ENCODE peak calls at places on chromosomes 4 and X, in nine cellular contexts. X is tibial artery, O is psoas muscle, I is fibroblast of lung, C is endothelial cell, U is thyroid gland, J is ascending aorta, G is chondrocyte, P is brain microvascular endothelial cell. V is an unnamed sample.

GRCh38 chrX:110733166-110733565 is 62.5 kb downstream of the CHRDL1 start:
- DNase-seq in I (peak), G (no peak), X (no peak), P (no peak), O (no peak), U (no peak), J (no peak), C (no peak), V (no peak)

GRCh38 chr4:30443289-30443688 is 276.9 kb upstream of the PCDH7 start:
- DNase-seq in X (no peak), U (no peak), G (no peak), O (no peak), I (no peak), J (no peak), P (no peak), C (no peak), V (no peak)

GRCh38 chr4:40514409-40515025 is 115.1 kb downstream of the RBM47 start:
- DNase-seq in X (no peak), U (peak), I (no peak), P (no peak), C (no peak), J (no peak), G (no peak), O (no peak), V (no peak)

GRCh38 chrX:45803383-45803921 is 602.8 kb upstream of the DIPK2B start:
- DNase-seq in X (no peak), C (no peak), J (no peak), P (peak), I (peak), O (no peak), U (no peak), G (no peak), V (peak)

GRCh38 chr4:166197166-166197565 is 324.1 kb downstream of the TLL1 start:
- DNase-seq in O (no peak), U (no peak), G (no peak), P (no peak), I (peak), X (no peak), C (no peak), J (no peak), V (no peak)

GRCh38 chr4:61445374-61446063 is 245.4 kb downstream of the ADGRL3 start:
- DNase-seq in I (no peak), O (no peak), P (no peak), G (no peak), C (no peak), J (no peak), U (no peak), X (no peak), V (no peak)

GRCh38 chr4:103012085-103012484 is 7.4 kb downstream of the SLC9B1 start:
- DNase-seq in G (no peak), O (no peak), U (no peak), J (no peak), X (no peak), I (peak), P (no peak), C (no peak), V (no peak)

GRCh38 chr4:7199129-7199725 is 6.9 kb downstream of the SORCS2 start:
- DNase-seq in O (no peak), P (no peak), U (no peak), X (peak), C (no peak), I (no peak), J (peak), G (no peak), V (no peak)

GRCh38 chrX:63922221-63922620 is 137.2 kb upstream of the ARHGEF9 start:
- DNase-seq in U (no peak), X (no peak), G (no peak), P (peak), C (no peak), I (peak), J (no peak), O (no peak), V (no peak)

GRCh38 chrX:17637235-17637634 is 100.1 kb upstream of the SCML1 start:
- DNase-seq in J (no peak), P (no peak), G (peak), U (no peak), I (no peak), O (no peak), C (no peak), X (no peak), V (no peak)

GRCh38 chr4:147960971-147961370 is 229.1 kb downstream of the ARHGAP10 start:
- DNase-seq in P (no peak), J (no peak), G (no peak), U (no peak), O (no peak), C (no peak), I (no peak), X (no peak), V (no peak)

GRCh38 chr4:166415749-166416148 is 542.7 kb downstream of the TLL1 start:
- DNase-seq in J (no peak), O (no peak), X (no peak), P (no peak), G (no peak), I (no peak), C (no peak), U (no peak), V (no peak)

GRCh38 chr4:174873931-174874330 is 44.2 kb upstream of the ADAM29 start:
- DNase-seq in I (no peak), P (peak), U (no peak), C (no peak), J (no peak), G (no peak), O (no peak), X (no peak), V (peak)

GRCh38 chrX:73922856-73923429 is 359.9 kb downstream of the CHIC1 start:
- DNase-seq in P (no peak), X (no peak), C (no peak), U (no peak), J (no peak), O (no peak), I (peak), G (no peak), V (no peak)

GRCh38 chr4:150986085-150986484 is 29.0 kb downstream of the LRBA start:
- DNase-seq in X (no peak), G (no peak), C (no peak), I (no peak), J (no peak), U (no peak), O (no peak), P (no peak), V (peak)

GRCh38 chr4:74006009-74006476 is 7.6 kb upstream of the CXCL5 start:
- DNase-seq in G (no peak), X (no peak), J (no peak), P (no peak), U (no peak), I (peak), O (no peak), C (no peak), V (no peak)

GRCh38 chr4:36111180-36111579 is 133.1 kb downstream of the ARAP2 start:
- DNase-seq in J (no peak), I (peak), P (no peak), U (no peak), G (no peak), O (no peak), X (no peak), C (no peak), V (no peak)

GRCh38 chrX:55907968-55908607 is 190.5 kb downstream of the RRAGB start:
- DNase-seq in U (peak), J (peak), G (no peak), X (peak), O (peak), P (peak), C (peak), I (peak), V (peak)

GRCh38 chrX:52355108-52355507 is 13.7 kb upstream of the XAGE2 start:
- DNase-seq in J (no peak), U (no peak), P (no peak), X (no peak), G (no peak), I (no peak), C (no peak), O (no peak), V (no peak)

GRCh38 chr4:103634236-103634635 is 85.5 kb downstream of the TACR3 start:
- DNase-seq in U (no peak), C (no peak), O (no peak), G (no peak), P (no peak), I (no peak), J (no peak), X (no peak), V (no peak)

GRCh38 chr4:130393246-130394041 is 1297.5 kb downstream of the C4orf33 start:
- DNase-seq in I (peak), P (peak), G (no peak), U (no peak), O (no peak), X (no peak), J (no peak), C (no peak), V (no peak)

GRCh38 chr4:185847352-185848078 is 35.5 kb upstream of the SORBS2 start:
- DNase-seq in C (no peak), U (no peak), G (no peak), X (no peak), J (no peak), I (peak), O (no peak), P (peak), V (no peak)

GRCh38 chrX:39893417-39894338 is 204.1 kb downstream of the BCOR start:
- DNase-seq in I (no peak), J (no peak), P (no peak), O (no peak), C (no peak), U (no peak), G (no peak), X (no peak), V (no peak)

GRCh38 chr4:11497212-11497806 is 68.6 kb upstream of the HS3ST1 start:
- DNase-seq in G (no peak), J (no peak), U (no peak), I (no peak), C (no peak), X (no peak), P (no peak), O (no peak), V (no peak)

DNA sequence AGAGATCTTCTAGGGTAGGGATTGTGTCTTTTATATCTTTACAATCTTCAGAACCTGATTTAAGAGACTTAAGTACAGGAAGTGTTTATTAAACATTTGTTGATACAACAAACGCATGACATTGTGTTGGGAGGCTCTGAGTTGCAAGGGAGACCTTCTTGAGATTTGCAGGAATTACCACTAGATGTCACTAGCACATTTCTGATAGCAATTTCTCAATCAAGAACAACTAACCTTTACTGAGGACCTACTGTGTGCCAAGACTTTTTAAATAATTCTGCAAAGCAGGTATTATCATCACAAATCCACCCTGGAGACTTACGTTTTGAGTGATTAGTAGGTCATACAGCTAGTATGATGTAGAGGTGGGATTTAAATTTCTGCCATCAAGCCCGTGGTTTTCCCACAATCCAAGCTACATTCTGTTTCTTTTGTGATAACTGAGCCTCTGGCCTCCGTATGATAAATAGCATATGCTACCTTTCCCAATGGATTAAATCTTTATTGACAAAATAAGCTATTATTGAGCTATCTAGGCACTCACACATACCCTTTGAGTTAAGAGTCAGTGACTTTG is 986.0 kb downstream of the CCSER1 start:
- DNase-seq in I (peak), U (no peak), O (no peak), G (no peak), C (no peak), J (no peak), P (peak), X (no peak), V (no peak)
- TF ChIP-seq CTCF in I (peak), U (no peak), O (peak), G (peak), C (peak), J (peak), P (peak), X (no peak), V (peak)

GRCh38 chr4:46977245-46977644 is 16.1 kb downstream of the GABRA4 start:
- DNase-seq in C (no peak), O (no peak), J (no peak), P (no peak), U (no peak), X (no peak), G (no peak), I (no peak), V (no peak)
- TF ChIP-seq CTCF in C (no peak), O (no peak), J (no peak), P (no peak), U (no peak), X (no peak), G (no peak), I (no peak), V (no peak)

DNA sequence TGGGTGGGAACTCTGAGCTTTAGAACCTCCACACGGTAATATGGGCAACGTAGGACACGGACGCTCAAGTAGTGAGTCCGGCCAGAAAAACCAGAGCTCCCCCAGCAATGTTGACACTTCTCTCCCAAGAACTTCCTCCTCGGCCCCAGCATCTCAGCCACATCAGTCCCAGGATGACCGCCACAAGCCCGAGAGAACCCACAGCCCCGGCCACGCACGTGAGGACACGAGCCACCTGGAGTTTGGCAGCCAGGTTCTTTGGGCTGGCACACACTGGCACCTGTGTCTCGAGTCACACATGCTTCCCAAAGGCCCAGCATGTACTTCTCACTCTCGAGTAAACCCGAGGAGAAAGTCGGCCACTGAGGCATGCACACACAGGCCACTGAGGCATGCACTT is 16.3 kb downstream of the CLDN34 start:
- DNase-seq in X (no peak), O (no peak), G (no peak), P (no peak), J (no peak), U (no peak), I (no peak), C (no peak), V (no peak)
- TF ChIP-seq CTCF in X (no peak), O (no peak), G (no peak), P (no peak), J (no peak), U (no peak), I (no peak), C (no peak), V (no peak)

GRCh38 chrX:130058667-130059066 is 51.6 kb downstream of the ELF4 start:
- DNase-seq in X (no peak), J (no peak), I (no peak), C (no peak), P (no peak), G (no peak), O (no peak), U (no peak), V (no peak)

GRCh38 chrX:130057209-130057608 is 53.1 kb downstream of the ELF4 start:
- DNase-seq in J (no peak), U (no peak), X (no peak), O (no peak), C (peak), I (no peak), G (no peak), P (no peak), V (no peak)

GRCh38 chrX:130053236-130053635 is 57.1 kb downstream of the ELF4 start:
- DNase-seq in I (no peak), G (no peak), O (no peak), C (no peak), P (no peak), X (no peak), U (no peak), J (no peak), V (no peak)

GRCh38 chrX:130055103-130055502 is 55.2 kb downstream of the ELF4 start:
- DNase-seq in U (no peak), J (peak), C (no peak), I (peak), X (peak), P (peak), G (no peak), O (peak), V (no peak)

DNA sequence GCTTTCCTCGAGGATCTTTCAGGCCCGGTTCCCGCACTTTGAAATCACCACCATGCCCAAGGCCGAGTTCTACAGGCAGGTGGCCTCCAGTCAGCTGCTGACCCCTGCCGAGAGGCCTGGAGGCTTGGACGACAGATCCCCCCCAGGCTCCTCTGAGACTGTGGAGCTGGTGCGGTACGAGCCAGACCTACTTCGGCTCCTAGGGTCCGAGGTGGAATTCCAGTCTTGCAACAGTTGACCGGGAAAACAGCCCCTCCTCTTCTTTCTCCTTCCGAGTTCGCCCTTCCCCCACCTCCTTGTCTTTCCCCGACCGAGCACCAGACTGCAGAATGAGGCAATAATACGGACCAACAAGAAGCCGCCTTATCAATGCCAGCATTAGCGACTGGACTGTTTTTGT is 54.4 kb downstream of the ELF4 start:
- DNase-seq in P (no peak), U (no peak), O (no peak), G (no peak), X (no peak), C (no peak), I (no peak), J (no peak), V (no peak)
- TF ChIP-seq CTCF in P (no peak), U (no peak), O (no peak), G (no peak), X (no peak), C (no peak), I (no peak), J (no peak), V (no peak)

GRCh38 chr4:101347557-101348366 is 436 bp upstream of the PPP3CA start:
- DNase-seq in C (peak), I (peak), X (peak), J (peak), U (peak), G (peak), O (peak), P (peak), V (peak)
- TF ChIP-seq CTCF in C (no peak), I (no peak), X (peak), J (no peak), U (no peak), G (no peak), O (no peak), P (no peak), V (no peak)

DNA sequence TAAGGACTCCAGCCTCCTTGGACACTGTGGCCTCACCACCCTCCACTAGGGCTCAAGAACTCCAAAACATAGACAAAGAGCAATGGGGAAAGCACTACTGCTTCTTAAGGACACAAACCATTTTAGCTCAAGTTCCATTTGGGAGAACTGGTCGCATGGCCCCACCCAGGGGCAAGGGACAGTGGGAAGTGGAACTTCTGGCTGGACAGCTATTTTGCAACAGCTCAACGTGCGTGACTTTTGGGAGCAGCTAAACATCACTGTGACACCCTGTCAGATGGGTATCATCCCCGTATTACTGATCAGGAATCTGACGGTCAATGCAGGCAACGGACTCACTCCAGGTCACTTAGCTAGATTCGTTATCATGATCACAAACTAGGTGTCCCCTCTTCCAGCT is 9.0 kb upstream of the GLOD5 start:
- DNase-seq in C (no peak), U (no peak), O (no peak), X (no peak), P (no peak), G (no peak), I (no peak), J (no peak), V (no peak)
- TF ChIP-seq CTCF in C (no peak), U (no peak), O (no peak), X (no peak), P (no peak), G (no peak), I (no peak), J (no peak), V (no peak)

GRCh38 chr4:38935391-38936073 is 67.9 kb downstream of the FAM114A1 start:
- DNase-seq in G (no peak), J (no peak), X (no peak), I (no peak), O (no peak), U (no peak), C (no peak), P (no peak), V (no peak)
- TF ChIP-seq CTCF in G (no peak), J (no peak), X (no peak), I (no peak), O (no peak), U (no peak), C (no peak), P (no peak), V (no peak)

DNA sequence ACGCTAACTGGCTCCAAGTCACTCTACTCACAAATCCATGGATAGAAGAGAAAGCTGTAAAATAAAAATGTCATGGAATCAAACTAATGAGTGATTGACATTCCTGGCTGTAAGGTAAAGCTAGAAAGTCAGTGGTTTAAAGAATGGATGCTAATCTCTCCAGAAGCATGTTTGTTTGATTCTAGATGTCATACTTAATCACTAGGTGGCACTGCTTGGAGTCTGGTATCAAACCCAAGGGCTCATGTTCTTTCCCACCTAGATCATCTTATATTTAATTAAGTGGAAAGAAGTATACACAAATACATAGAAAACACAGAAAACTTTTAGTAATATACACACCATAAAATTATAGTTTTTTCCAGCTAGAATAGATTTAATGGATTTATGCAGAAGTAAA is 2666.6 kb downstream of the PCDH7 start:
- DNase-seq in I (no peak), J (no peak), X (no peak), O (no peak), G (no peak), U (no peak), P (no peak), C (no peak), V (no peak)
- TF ChIP-seq CTCF in I (peak), J (no peak), X (no peak), O (no peak), G (peak), U (no peak), P (peak), C (no peak), V (no peak)

DNA sequence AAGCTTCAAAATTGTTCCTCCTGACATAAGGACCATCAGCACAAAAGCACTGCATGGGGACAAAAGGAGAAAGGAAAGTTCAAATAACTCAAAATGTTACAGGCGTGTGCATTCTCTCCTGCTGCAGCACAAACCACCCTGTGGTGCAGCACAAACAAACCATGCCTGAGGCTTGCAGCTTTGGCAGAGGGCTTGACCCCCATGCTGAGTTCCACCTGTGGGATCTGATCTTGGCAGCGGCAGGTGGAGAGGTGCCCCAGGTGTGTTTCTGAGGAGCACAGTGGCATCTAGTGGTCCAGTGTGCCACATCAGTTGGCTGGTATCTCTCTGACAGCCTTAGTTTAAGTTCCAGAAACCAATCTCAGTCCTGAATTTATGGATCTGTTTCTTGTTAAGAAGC is 164.6 kb downstream of the SOWAHB start:
- DNase-seq in P (no peak), C (no peak), U (peak), X (no peak), I (no peak), O (no peak), G (no peak), J (no peak), V (peak)
- TF ChIP-seq CTCF in P (peak), C (no peak), U (no peak), X (no peak), I (peak), O (no peak), G (peak), J (no peak), V (no peak)

GRCh38 chrX:126030021-126030420 is 136.1 kb downstream of the DCAF12L2 start:
- DNase-seq in I (no peak), G (no peak), C (no peak), P (no peak), O (no peak), X (no peak), U (no peak), J (no peak), V (no peak)
- TF ChIP-seq CTCF in I (no peak), G (no peak), C (no peak), P (no peak), O (no peak), X (no peak), U (no peak), J (no peak), V (no peak)